ENCODE peak calls at places on chromosome 9, in four cellular contexts. E is prostate gland, L is AG09309, M is GM10248. O is an unnamed sample.
A peak's percentile ranks its signal among the peaks of the same experiment; 100 is the strongest.

GRCh38 chr9:124894741-124895170 is 32.8 kb downstream of the ARPC5L start:
- DNase-seq in E (no peak), L (peak; percentile 14), M (no peak), O (peak; percentile 27)

GRCh38 chr9:77935974-77936373 is 95.6 kb downstream of the GNAQ start:
- DNase-seq in E (no peak), L (no peak), M (no peak), O (no peak)

GRCh38 chr9:137797206-137798120 is 80.1 kb upstream of the CACNA1B start:
- DNase-seq in E (no peak), L (no peak), M (no peak), O (no peak)

GRCh38 chr9:98635374-98635773 is 73.4 kb downstream of the GABBR2 start:
- DNase-seq in E (no peak), L (no peak), M (no peak), O (no peak)

GRCh38 chr9:108049671-108050494 is 560.3 kb upstream of the KLF4 start:
- DNase-seq in E (no peak), L (no peak), M (no peak), O (no peak)

GRCh38 chr9:120850315-120850714 is 7.6 kb upstream of the PSMD5 start:
- DNase-seq in E (no peak), L (no peak), M (no peak), O (no peak)

GRCh38 chr9:80156725-80157124 is 585.0 kb downstream of the TLE4 start:
- DNase-seq in E (no peak), L (no peak), M (no peak), O (no peak)

GRCh38 chr9:18235181-18235908 is 238.6 kb upstream of the ADAMTSL1 start:
- DNase-seq in E (no peak), L (no peak), M (no peak), O (no peak)

GRCh38 chr9:99272866-99273265 is 50.8 kb downstream of the SEC61B start:
- DNase-seq in E (no peak), L (no peak), M (no peak), O (no peak)

GRCh38 chr9:115229496-115229895 is 111.5 kb upstream of the TNC start:
- DNase-seq in E (no peak), L (no peak), M (no peak), O (no peak)

GRCh38 chr9:23820731-23821399 is 5.2 kb downstream of the ELAVL2 start:
- DNase-seq in E (no peak), L (no peak), M (no peak), O (no peak)

GRCh38 chr9:128921881-128922763 is 1.3 kb downstream of the PHYHD1 start:
- DNase-seq in E (peak; percentile 42), L (no peak), M (peak; percentile 58), O (no peak)

GRCh38 chr9:127802576-127803443 is at the start of gene FPGS:
- DNase-seq in E (peak; percentile 79), L (no peak), M (peak; percentile 97), O (peak; percentile 99)
- TF ChIP-seq CTCF in E (no peak), L (no peak), M (no peak), O (no peak)

GRCh38 chr9:1709347-1709746 is 305.8 kb upstream of the SMARCA2 start:
- DNase-seq in E (peak; percentile 11), L (no peak), M (peak; percentile 17), O (peak; percentile 12)
- TF ChIP-seq CTCF in E (no peak), L (peak; percentile 9), M (peak; percentile 25), O (peak; percentile 50)

DNA sequence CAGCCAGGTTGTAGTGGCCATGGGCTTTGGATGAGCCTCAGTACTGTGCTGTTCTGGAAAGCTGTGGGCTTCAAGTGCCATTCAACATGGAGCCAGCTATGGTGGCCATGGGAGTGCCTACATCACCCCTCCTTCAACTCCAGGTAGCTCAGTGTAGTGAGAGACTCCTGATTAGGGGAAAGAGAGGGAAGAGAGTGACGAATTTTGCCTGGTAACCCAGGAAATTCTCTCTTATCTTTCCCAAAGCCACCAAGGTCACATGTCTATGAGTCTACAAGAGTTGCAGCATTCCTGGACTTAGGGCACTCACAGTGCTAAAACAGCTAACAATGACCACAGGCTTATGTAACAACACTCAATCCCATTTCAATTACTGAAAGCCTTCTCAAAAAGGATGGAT is 81.7 kb upstream of the SPTLC1 start:
- DNase-seq in E (no peak), L (peak; percentile 66), M (no peak), O (no peak)
- TF ChIP-seq CTCF in E (no peak), L (no peak), M (no peak), O (no peak)

DNA sequence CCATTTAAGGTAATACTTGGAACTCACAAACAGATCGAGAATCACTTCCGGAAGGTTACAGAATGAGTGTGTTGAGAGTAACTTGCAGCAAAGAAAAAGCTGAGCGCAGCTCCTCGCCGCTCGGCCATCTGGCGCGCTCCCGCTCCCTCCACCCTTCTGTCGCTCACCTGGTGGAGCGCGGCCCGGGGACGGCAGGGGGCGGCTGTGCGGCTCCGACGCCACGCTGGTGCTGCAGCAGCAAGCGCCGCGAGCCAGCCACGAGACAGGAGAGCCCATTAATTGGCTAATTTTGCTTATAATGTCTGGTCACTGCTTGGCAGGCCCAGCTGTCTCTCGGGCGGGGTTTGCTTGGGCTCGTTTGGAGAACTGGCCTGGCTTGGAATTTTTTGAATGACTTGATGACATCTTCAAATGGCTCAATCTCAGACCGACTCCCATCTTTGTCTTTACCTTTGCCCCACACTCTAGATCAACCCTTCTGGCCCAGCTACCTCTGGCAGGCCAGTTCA is 601.8 kb downstream of the CCDC171 start:
- DNase-seq in E (peak; percentile 30), L (no peak), M (peak; percentile 21), O (no peak)
- TF ChIP-seq CTCF in E (no peak), L (no peak), M (no peak), O (no peak)

GRCh38 chr9:112663681-112664080 is 54.2 kb downstream of the INIP start:
- DNase-seq in E (no peak), L (no peak), M (no peak), O (no peak)

GRCh38 chr9:112659906-112660305 is 58.0 kb downstream of the INIP start:
- DNase-seq in E (no peak), L (no peak), M (no peak), O (no peak)

GRCh38 chr9:112664541-112664940 is 53.4 kb downstream of the INIP start:
- DNase-seq in E (no peak), L (peak; percentile 11), M (no peak), O (no peak)

GRCh38 chr9:112669326-112669725 is 48.6 kb downstream of the INIP start:
- DNase-seq in E (no peak), L (no peak), M (no peak), O (no peak)

GRCh38 chr9:112665347-112665746 is 52.6 kb downstream of the INIP start:
- DNase-seq in E (no peak), L (peak; percentile 5), M (no peak), O (peak; percentile 21)
- TF ChIP-seq CTCF in E (no peak), L (peak; percentile 54), M (peak; percentile 36), O (no peak)

GRCh38 chr9:93708987-93709302 is 132.6 kb downstream of the PHF2 start:
- DNase-seq in E (no peak), L (no peak), M (no peak), O (no peak)
- TF ChIP-seq CTCF in E (no peak), L (no peak), M (no peak), O (no peak)

O was measured in GM20000.